ENCODE peak calls at places on chromosome 4, in six cellular contexts. M is stimulated activated effector memory CD8-positive, alpha-beta T cell treated with anti-CD3 and anti-CD28 coated beads, Interleukin-12 subunit alpha, Interleukin-12 subunit beta, amount 100 ng/mL, for 72 hours; T is neural crest cell; K is hepatocyte; V is CD4-positive, alpha-beta memory T cell; S is CD4-positive, CD25-positive, alpha-beta regulatory T cell. Q is an unnamed sample.

GRCh38 chr4:102598102-102598758 is 97.1 kb downstream of the NFKB1 start:
- DNase-seq in M (no peak), T (no peak), V (peak; percentile 81), K (no peak), S (peak; percentile 63), Q (no peak)

GRCh38 chr4:6494431-6495295 is 22.2 kb upstream of the PPP2R2C start:
- DNase-seq in K (no peak), V (no peak), M (no peak), S (no peak), T (no peak), Q (no peak)

GRCh38 chr4:3335385-3335784 is 42.6 kb downstream of the RGS12 start:
- DNase-seq in S (no peak), T (no peak), M (no peak), K (no peak), V (no peak), Q (no peak)

GRCh38 chr4:10619220-10619619 is 65.3 kb downstream of the CLNK start:
- DNase-seq in M (no peak), T (no peak), V (no peak), K (peak; percentile 30), S (no peak), Q (no peak)

GRCh38 chr4:120557372-120557771 is 365.2 kb downstream of the PRDM5 start:
- DNase-seq in T (no peak), V (no peak), K (no peak), S (no peak), M (no peak), Q (no peak)

GRCh38 chr4:21806991-21807390 is 141.6 kb downstream of the KCNIP4 start:
- DNase-seq in V (no peak), S (no peak), T (no peak), M (no peak), K (no peak), Q (no peak)

GRCh38 chr4:38310446-38311043 is 350.3 kb downstream of the PTTG2 start:
- DNase-seq in V (peak; percentile 84), K (no peak), S (peak; percentile 85), T (no peak), M (peak; percentile 57), Q (no peak)

GRCh38 chr4:60945641-60946040 is 254.5 kb upstream of the ADGRL3 start:
- DNase-seq in S (no peak), V (no peak), K (no peak), T (no peak), M (no peak), Q (no peak)

GRCh38 chr4:184310171-184310567 is 92.5 kb upstream of the ENPP6 start:
- DNase-seq in K (no peak), M (no peak), T (no peak), S (peak; percentile 37), V (peak; percentile 61), Q (no peak)

GRCh38 chr4:174828845-174829701 is at the start of gene GLRA3:
- DNase-seq in V (no peak), T (peak; percentile 64), S (no peak), K (peak; percentile 84), M (no peak), Q (peak; percentile 48)

GRCh38 chr4:125115941-125116340 is 198.8 kb upstream of the FAT4 start:
- DNase-seq in V (no peak), S (no peak), K (no peak), T (no peak), M (no peak), Q (peak; percentile 20)

GRCh38 chr4:182548156-182548555 is 305.0 kb downstream of the TENM3 start:
- DNase-seq in M (no peak), K (no peak), V (no peak), T (no peak), S (no peak), Q (no peak)

GRCh38 chr4:87025614-87026041 is 90.8 kb downstream of the AFF1 start:
- DNase-seq in T (no peak), S (no peak), K (peak; percentile 61), M (no peak), V (no peak), Q (no peak)

GRCh38 chr4:146029939-146030710 is 91.5 kb upstream of the ZNF827 start:
- DNase-seq in M (no peak), S (no peak), T (no peak), V (no peak), K (peak; percentile 66), Q (no peak)

GRCh38 chr4:5842456-5842855 is 50.4 kb downstream of the CRMP1 start:
- DNase-seq in M (no peak), T (no peak), V (no peak), K (no peak), S (no peak), Q (no peak)

GRCh38 chr4:173046818-173047217 is 121.8 kb upstream of the GALNT7 start:
- DNase-seq in M (no peak), V (no peak), K (no peak), S (no peak), T (no peak), Q (no peak)

GRCh38 chr4:100420571-100420970 is 97.3 kb downstream of the EMCN start:
- DNase-seq in V (no peak), M (no peak), S (no peak), K (no peak), T (no peak), Q (no peak)

GRCh38 chr4:134650461-134650860 is 448.9 kb upstream of the PABPC4L start:
- DNase-seq in K (no peak), T (no peak), S (no peak), V (no peak), M (no peak), Q (no peak)

GRCh38 chr4:105624530-105624929 is 72.1 kb downstream of the ARHGEF38 start:
- DNase-seq in M (no peak), T (no peak), V (no peak), S (no peak), K (no peak), Q (no peak)

GRCh38 chr4:73698217-73698616 is 42.2 kb upstream of the CXCL8 start:
- DNase-seq in T (no peak), S (no peak), K (no peak), M (no peak), V (no peak), Q (no peak)

GRCh38 chr4:173522160-173522873 is 7.7 kb downstream of the HAND2 start:
- DNase-seq in S (no peak), T (no peak), M (no peak), K (peak; percentile 93), V (no peak), Q (peak; percentile 48)

GRCh38 chr4:29539226-29539625 is 1180.9 kb upstream of the PCDH7 start:
- DNase-seq in T (no peak), K (no peak), S (no peak), M (no peak), V (no peak), Q (no peak)

GRCh38 chr4:15894923-15895411 is 43.6 kb downstream of the FGFBP1 start:
- DNase-seq in S (no peak), K (no peak), M (no peak), T (no peak), V (no peak), Q (no peak)

GRCh38 chr4:7717161-7717560 is 222.5 kb downstream of the AFAP1 start:
- DNase-seq in T (no peak), S (no peak), V (no peak), M (no peak), K (no peak), Q (no peak)

GRCh38 chr4:16669036-16669435 is 229.4 kb downstream of the LDB2 start:
- DNase-seq in T (no peak), K (no peak), S (no peak), V (no peak), M (no peak), Q (no peak)

GRCh38 chr4:136664988-136665387 is 867.3 kb downstream of the PCDH18 start:
- DNase-seq in S (no peak), K (no peak), V (no peak), T (no peak), M (no peak), Q (no peak)

GRCh38 chr4:181264908-181265307 is 978.3 kb upstream of the TENM3 start:
- DNase-seq in T (no peak), M (no peak), K (no peak), V (no peak), S (no peak), Q (no peak)

GRCh38 chr4:25702848-25703247 is 47.2 kb downstream of the SLC34A2 start:
- DNase-seq in T (no peak), V (no peak), S (no peak), K (no peak), M (no peak), Q (no peak)

GRCh38 chr4:92334716-92335350 is 31.1 kb downstream of the GRID2 start:
- DNase-seq in S (no peak), V (no peak), T (no peak), M (no peak), K (peak; percentile 25), Q (no peak)

GRCh38 chr4:129264008-129264657 is 168.2 kb downstream of the C4orf33 start:
- DNase-seq in T (no peak), M (no peak), K (no peak), V (no peak), S (no peak), Q (no peak)

GRCh38 chr4:186037692-186038658 is 31.0 kb upstream of the TLR3 start:
- DNase-seq in T (peak; percentile 61), S (peak; percentile 6), V (peak; percentile 19), K (peak; percentile 83), M (peak; percentile 15), Q (peak; percentile 79)

GRCh38 chr4:165325732-165326512 is 1.5 kb upstream of the MSMO1 start:
- DNase-seq in K (peak; percentile 68), V (no peak), T (no peak), M (no peak), S (no peak), Q (peak; percentile 27)

GRCh38 chr4:6991771-6992557 is 51.2 kb upstream of the TADA2B start:
- DNase-seq in K (peak; percentile 50), S (no peak), V (no peak), T (no peak), M (no peak), Q (no peak)

GRCh38 chr4:2448589-2448988 is 20.3 kb upstream of the RNF4 start:
- DNase-seq in K (no peak), V (no peak), M (no peak), S (no peak), T (no peak), Q (no peak)

GRCh38 chr4:182593864-182594263 is 323.3 kb downstream of the DCTD start:
- DNase-seq in V (no peak), S (no peak), K (no peak), T (no peak), M (no peak), Q (no peak)

GRCh38 chr4:76692761-76693160 is 205.2 kb downstream of the SOWAHB start:
- DNase-seq in T (no peak), V (no peak), M (no peak), K (no peak), S (no peak), Q (no peak)

Q was measured in HTR-8/SVneo.